ENCODE peak calls at places on chromosome 11, in six cellular contexts. One of them, this sample, is unnamed.

GRCh38 chr11:133886029-133886428 is 40.7 kb upstream of the SPATA19 start:
- DNase-seq in Caco-2: no peak
- DNase-seq in IMR-90: no peak
- DNase-seq in HCT116: no peak
- DNase-seq in astrocyte of the spinal cord: no peak
- DNase-seq in testis: no peak
- DNase-seq in this sample: no peak

GRCh38 chr11:32108576-32108975 is 17.7 kb downstream of the RCN1 start:
- DNase-seq in testis: no peak
- DNase-seq in IMR-90: peak
- DNase-seq in HCT116: no peak
- DNase-seq in Caco-2: no peak
- DNase-seq in astrocyte of the spinal cord: no peak
- DNase-seq in this sample: no peak

GRCh38 chr11:35404397-35404775 is 15.0 kb downstream of the SLC1A2 start:
- DNase-seq in HCT116: no peak
- DNase-seq in IMR-90: peak
- DNase-seq in Caco-2: peak
- DNase-seq in astrocyte of the spinal cord: peak
- DNase-seq in testis: peak
- DNase-seq in this sample: peak

GRCh38 chr11:130217133-130217631 is 57.6 kb downstream of the ST14 start:
- DNase-seq in testis: peak
- DNase-seq in Caco-2: peak
- DNase-seq in astrocyte of the spinal cord: no peak
- DNase-seq in IMR-90: no peak
- DNase-seq in HCT116: no peak
- DNase-seq in this sample: no peak

GRCh38 chr11:120688166-120688565 is 176.6 kb downstream of the GRIK4 start:
- DNase-seq in HCT116: no peak
- DNase-seq in astrocyte of the spinal cord: no peak
- DNase-seq in Caco-2: no peak
- DNase-seq in IMR-90: no peak
- DNase-seq in testis: no peak
- DNase-seq in this sample: no peak

GRCh38 chr11:50412832-50413231 is 380.2 kb downstream of the OR4C45 start:
- DNase-seq in testis: no peak
- DNase-seq in astrocyte of the spinal cord: no peak
- DNase-seq in HCT116: no peak
- DNase-seq in IMR-90: no peak
- DNase-seq in Caco-2: peak
- DNase-seq in this sample: no peak

GRCh38 chr11:86524603-86525352 is 147.6 kb downstream of the ME3 start:
- DNase-seq in HCT116: peak
- DNase-seq in IMR-90: peak
- DNase-seq in astrocyte of the spinal cord: peak
- DNase-seq in testis: no peak
- DNase-seq in Caco-2: no peak
- DNase-seq in this sample: no peak

GRCh38 chr11:86696004-86696403 is 23.6 kb upstream of the ME3 start:
- DNase-seq in HCT116: peak
- DNase-seq in testis: no peak
- DNase-seq in astrocyte of the spinal cord: peak
- DNase-seq in IMR-90: peak
- DNase-seq in Caco-2: no peak
- DNase-seq in this sample: no peak

GRCh38 chr11:75140269-75141138 is 10.4 kb upstream of the SLCO2B1 start:
- DNase-seq in testis: peak
- DNase-seq in IMR-90: peak
- DNase-seq in HCT116: peak
- DNase-seq in astrocyte of the spinal cord: peak
- DNase-seq in Caco-2: peak
- DNase-seq in this sample: peak

GRCh38 chr11:28836285-28837081 is 728.3 kb downstream of the METTL15 start:
- DNase-seq in astrocyte of the spinal cord: peak
- DNase-seq in testis: no peak
- DNase-seq in HCT116: no peak
- DNase-seq in Caco-2: peak
- DNase-seq in IMR-90: peak
- DNase-seq in this sample: no peak

GRCh38 chr11:12581923-12582322 is 92.3 kb upstream of the TEAD1 start:
- DNase-seq in Caco-2: no peak
- DNase-seq in astrocyte of the spinal cord: peak
- DNase-seq in HCT116: peak
- DNase-seq in IMR-90: peak
- DNase-seq in testis: no peak
- DNase-seq in this sample: no peak

GRCh38 chr11:47895035-47895434 is 46.9 kb upstream of the NUP160 start:
- DNase-seq in Caco-2: no peak
- DNase-seq in testis: no peak
- DNase-seq in IMR-90: no peak
- DNase-seq in HCT116: no peak
- DNase-seq in astrocyte of the spinal cord: no peak
- DNase-seq in this sample: no peak

GRCh38 chr11:27367881-27368280 is 4.9 kb upstream of the CCDC34 start:
- DNase-seq in HCT116: no peak
- DNase-seq in Caco-2: no peak
- DNase-seq in testis: no peak
- DNase-seq in IMR-90: no peak
- DNase-seq in astrocyte of the spinal cord: no peak
- DNase-seq in this sample: no peak

GRCh38 chr11:18490319-18490718 is 34.7 kb downstream of the LDHAL6A start:
- DNase-seq in HCT116: no peak
- DNase-seq in astrocyte of the spinal cord: no peak
- DNase-seq in IMR-90: peak
- DNase-seq in Caco-2: no peak
- DNase-seq in testis: no peak
- DNase-seq in this sample: no peak

GRCh38 chr11:14542384-14542783 is 22.2 kb upstream of the PSMA1 start:
- DNase-seq in IMR-90: no peak
- DNase-seq in HCT116: no peak
- DNase-seq in Caco-2: no peak
- DNase-seq in testis: no peak
- DNase-seq in astrocyte of the spinal cord: no peak
- DNase-seq in this sample: no peak

GRCh38 chr11:69918938-69919650 is 99.9 kb upstream of the FGF3 start:
- DNase-seq in Caco-2: peak
- DNase-seq in testis: peak
- DNase-seq in astrocyte of the spinal cord: peak
- DNase-seq in HCT116: peak
- DNase-seq in IMR-90: peak
- DNase-seq in this sample: peak

GRCh38 chr11:7688238-7688826 is 15.0 kb upstream of the CYB5R2 start:
- DNase-seq in testis: no peak
- DNase-seq in astrocyte of the spinal cord: peak
- DNase-seq in IMR-90: peak
- DNase-seq in Caco-2: peak
- DNase-seq in HCT116: peak
- DNase-seq in this sample: peak

GRCh38 chr11:74984070-74984469 is 4.7 kb upstream of the NEU3 start:
- DNase-seq in testis: no peak
- DNase-seq in astrocyte of the spinal cord: no peak
- DNase-seq in HCT116: no peak
- DNase-seq in Caco-2: no peak
- DNase-seq in IMR-90: no peak
- DNase-seq in this sample: no peak

GRCh38 chr11:1874406-1875092 is 17.1 kb downstream of the PRR33 start:
- DNase-seq in Caco-2: no peak
- DNase-seq in HCT116: no peak
- DNase-seq in testis: no peak
- DNase-seq in IMR-90: no peak
- DNase-seq in astrocyte of the spinal cord: no peak
- DNase-seq in this sample: no peak

GRCh38 chr11:5690736-5691135 is 1.1 kb downstream of the TRIM22 start:
- DNase-seq in IMR-90: peak
- DNase-seq in testis: peak
- DNase-seq in HCT116: no peak
- DNase-seq in astrocyte of the spinal cord: peak
- DNase-seq in Caco-2: no peak
- DNase-seq in this sample: no peak

GRCh38 chr11:78646564-78647185 is 72.0 kb upstream of the NARS2 start:
- DNase-seq in Caco-2: peak
- DNase-seq in IMR-90: peak
- DNase-seq in HCT116: peak
- DNase-seq in astrocyte of the spinal cord: peak
- DNase-seq in testis: peak
- DNase-seq in this sample: peak

GRCh38 chr11:57601297-57601696 is 3.8 kb downstream of the SERPING1 start:
- DNase-seq in HCT116: no peak
- DNase-seq in Caco-2: no peak
- DNase-seq in IMR-90: no peak
- DNase-seq in astrocyte of the spinal cord: no peak
- DNase-seq in testis: no peak
- DNase-seq in this sample: no peak

GRCh38 chr11:84905411-84905810 is 721.7 kb downstream of the DLG2 start:
- DNase-seq in testis: no peak
- DNase-seq in Caco-2: no peak
- DNase-seq in astrocyte of the spinal cord: peak
- DNase-seq in IMR-90: peak
- DNase-seq in HCT116: no peak
- DNase-seq in this sample: no peak

GRCh38 chr11:75996523-75997272 is 181.7 kb downstream of the UVRAG start:
- DNase-seq in astrocyte of the spinal cord: peak
- DNase-seq in IMR-90: no peak
- DNase-seq in HCT116: no peak
- DNase-seq in testis: no peak
- DNase-seq in Caco-2: no peak
- DNase-seq in this sample: no peak

GRCh38 chr11:36432747-36433146 is 77.3 kb downstream of the TRAF6 start:
- DNase-seq in testis: no peak
- DNase-seq in Caco-2: no peak
- DNase-seq in IMR-90: no peak
- DNase-seq in HCT116: no peak
- DNase-seq in astrocyte of the spinal cord: no peak
- DNase-seq in this sample: no peak

GRCh38 chr11:36432093-36432469 is 78.0 kb downstream of the TRAF6 start:
- DNase-seq in astrocyte of the spinal cord: no peak
- DNase-seq in Caco-2: no peak
- DNase-seq in testis: no peak
- DNase-seq in HCT116: no peak
- DNase-seq in IMR-90: no peak
- DNase-seq in this sample: no peak

GRCh38 chr11:36427876-36428275 is 82.2 kb downstream of the TRAF6 start:
- DNase-seq in Caco-2: no peak
- DNase-seq in HCT116: no peak
- DNase-seq in IMR-90: no peak
- DNase-seq in astrocyte of the spinal cord: no peak
- DNase-seq in testis: no peak
- DNase-seq in this sample: no peak

GRCh38 chr11:36433896-36434295 is 76.2 kb downstream of the TRAF6 start:
- DNase-seq in IMR-90: no peak
- DNase-seq in HCT116: no peak
- DNase-seq in testis: no peak
- DNase-seq in astrocyte of the spinal cord: no peak
- DNase-seq in Caco-2: no peak
- DNase-seq in this sample: no peak

DNA sequence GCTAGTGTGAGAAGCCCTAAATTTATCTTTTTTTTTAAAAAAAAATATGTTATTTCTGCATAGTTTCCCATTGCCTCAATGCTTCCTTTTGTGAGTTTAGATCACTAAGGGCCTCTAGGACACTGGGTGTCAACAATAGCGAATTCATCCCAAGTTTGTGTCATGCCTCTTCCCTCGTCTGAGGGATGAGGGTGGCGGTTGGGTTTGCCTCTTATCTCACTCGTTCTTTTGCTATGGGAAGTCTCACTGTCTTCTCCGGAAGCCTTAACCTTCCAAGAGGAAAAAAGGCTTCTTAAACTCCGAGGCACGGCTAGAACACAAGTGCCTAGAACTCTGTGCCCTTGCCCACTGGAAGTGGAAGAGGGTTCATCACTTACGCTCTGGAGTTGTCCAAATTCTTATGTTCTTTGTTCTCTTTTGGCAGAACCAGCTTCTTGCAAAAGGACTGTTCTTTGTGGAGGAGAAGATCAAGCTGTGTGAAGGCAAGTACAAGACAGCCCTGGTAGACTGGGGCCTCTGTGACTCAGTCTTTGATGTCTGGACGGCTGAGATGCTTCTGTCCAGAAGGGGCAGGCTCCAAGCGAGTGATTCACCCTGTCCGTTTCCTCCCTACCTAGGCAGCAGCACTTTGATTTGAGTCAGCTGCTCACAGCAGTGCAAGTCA is 78.5 kb downstream of the TRAF6 start:
- DNase-seq in astrocyte of the spinal cord: peak
- DNase-seq in testis: peak
- DNase-seq in Caco-2: peak
- DNase-seq in HCT116: peak
- DNase-seq in IMR-90: peak
- DNase-seq in this sample: no peak
- TF ChIP-seq CTCF in astrocyte of the spinal cord: peak
- TF ChIP-seq CTCF in testis: no peak
- TF ChIP-seq CTCF in Caco-2: peak
- TF ChIP-seq CTCF in HCT116: no peak
- TF ChIP-seq CTCF in IMR-90: peak
- TF ChIP-seq CTCF in this sample: no peak

DNA sequence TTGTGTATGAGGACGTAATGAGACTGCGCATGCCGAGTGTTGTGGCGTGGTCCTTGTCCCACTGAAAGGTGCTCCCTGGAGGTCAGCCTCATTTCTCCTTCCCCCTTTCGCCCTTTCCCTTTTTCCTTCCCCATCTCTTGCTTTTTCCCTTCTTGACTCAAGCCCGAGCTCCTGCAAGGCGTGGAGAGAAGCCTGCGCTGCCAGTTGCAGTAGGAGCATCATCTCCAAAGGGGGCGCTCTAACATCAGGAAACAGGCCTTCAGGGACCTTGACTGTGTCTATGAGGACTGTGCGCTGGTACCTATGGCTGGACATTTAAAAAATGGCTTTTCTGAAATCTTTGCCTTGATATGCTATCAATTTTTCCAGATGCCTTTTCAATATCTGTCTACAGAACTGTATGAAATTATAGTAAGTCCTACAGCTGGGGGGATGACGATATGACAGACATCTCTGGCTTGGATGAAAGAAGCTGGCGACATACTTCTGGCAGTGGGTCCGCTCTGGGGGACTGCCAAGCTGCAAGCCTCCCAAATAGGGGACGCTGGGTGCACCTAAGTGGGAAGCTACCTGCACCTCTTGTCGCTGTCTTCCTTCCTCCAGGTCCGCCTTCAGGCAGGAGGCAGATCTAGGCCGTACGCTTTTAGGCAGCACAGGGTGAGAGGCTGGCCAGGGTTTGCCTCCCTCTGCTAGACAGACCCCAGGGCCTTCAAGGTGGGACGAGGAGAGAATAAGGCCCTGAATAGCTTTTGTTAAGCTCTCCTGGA is 96.5 kb downstream of the NXPE2 start:
- DNase-seq in testis: peak
- DNase-seq in HCT116: peak
- DNase-seq in Caco-2: peak
- DNase-seq in IMR-90: peak
- DNase-seq in astrocyte of the spinal cord: peak
- DNase-seq in this sample: peak
- TF ChIP-seq CTCF in testis: peak
- TF ChIP-seq CTCF in HCT116: peak
- TF ChIP-seq CTCF in Caco-2: peak
- TF ChIP-seq CTCF in IMR-90: peak
- TF ChIP-seq CTCF in astrocyte of the spinal cord: peak
- TF ChIP-seq CTCF in this sample: peak

GRCh38 chr11:23112987-23113886 is 253.0 kb upstream of the CCDC179 start:
- DNase-seq in IMR-90: peak
- DNase-seq in Caco-2: peak
- DNase-seq in astrocyte of the spinal cord: peak
- DNase-seq in HCT116: no peak
- DNase-seq in testis: peak
- DNase-seq in this sample: peak
- TF ChIP-seq CTCF in IMR-90: peak
- TF ChIP-seq CTCF in Caco-2: peak
- TF ChIP-seq CTCF in astrocyte of the spinal cord: peak
- TF ChIP-seq CTCF in HCT116: no peak
- TF ChIP-seq CTCF in testis: no peak
- TF ChIP-seq CTCF in this sample: peak

GRCh38 chr11:22130462-22131053 is 62.3 kb upstream of the ANO5 start:
- DNase-seq in Caco-2: no peak
- DNase-seq in testis: no peak
- DNase-seq in HCT116: no peak
- DNase-seq in astrocyte of the spinal cord: no peak
- DNase-seq in IMR-90: no peak
- DNase-seq in this sample: no peak
- TF ChIP-seq CTCF in Caco-2: peak
- TF ChIP-seq CTCF in testis: no peak
- TF ChIP-seq CTCF in HCT116: no peak
- TF ChIP-seq CTCF in astrocyte of the spinal cord: no peak
- TF ChIP-seq CTCF in IMR-90: peak
- TF ChIP-seq CTCF in this sample: peak

This sample was measured in endothelial cell.